ENCODE peak calls at places on chromosomes 13 and 19, in nine cellular contexts. One of them, this sample, is unnamed.
A peak's percentile ranks its signal among the peaks of the same experiment; 100 is the strongest.

GRCh38 chr19:56507446-56508281 is at the start of gene ZNF471:
- DNase-seq in amygdala: peak; percentile 95
- DNase-seq in A172: peak; percentile 96
- DNase-seq in dorsolateral prefrontal cortex: peak; percentile 99
- DNase-seq in HT1080: no peak
- DNase-seq in nucleus accumbens: peak; percentile 98
- DNase-seq in esophagus squamous epithelium: peak; percentile 66
- DNase-seq in AG09309: peak; percentile 93
- DNase-seq in amniotic stem cell: peak; percentile 97
- DNase-seq in this sample: peak; percentile 99

GRCh38 chr19:38658462-38659306 is 11.2 kb downstream of the ACTN4 start:
- DNase-seq in amygdala: no peak
- DNase-seq in A172: peak; percentile 99
- DNase-seq in dorsolateral prefrontal cortex: no peak
- DNase-seq in HT1080: peak; percentile 98
- DNase-seq in nucleus accumbens: no peak
- DNase-seq in esophagus squamous epithelium: no peak
- DNase-seq in AG09309: peak; percentile 99
- DNase-seq in amniotic stem cell: peak; percentile 84
- DNase-seq in this sample: no peak

GRCh38 chr13:25988655-25989054 is 63.2 kb downstream of the SHISA2 start:
- DNase-seq in amygdala: no peak
- DNase-seq in A172: no peak
- DNase-seq in dorsolateral prefrontal cortex: no peak
- DNase-seq in HT1080: no peak
- DNase-seq in nucleus accumbens: no peak
- DNase-seq in esophagus squamous epithelium: no peak
- DNase-seq in AG09309: no peak
- DNase-seq in amniotic stem cell: peak; percentile 21
- DNase-seq in this sample: no peak

GRCh38 chr19:48813123-48813911 is 2.5 kb upstream of the BCAT2 start:
- DNase-seq in amygdala: no peak
- DNase-seq in A172: no peak
- DNase-seq in dorsolateral prefrontal cortex: no peak
- DNase-seq in HT1080: no peak
- DNase-seq in nucleus accumbens: no peak
- DNase-seq in esophagus squamous epithelium: no peak
- DNase-seq in AG09309: no peak
- DNase-seq in amniotic stem cell: no peak
- DNase-seq in this sample: no peak

GRCh38 chr19:35154535-35155406 is at the start of gene FXYD5:
- DNase-seq in amygdala: no peak
- DNase-seq in A172: peak; percentile 72
- DNase-seq in dorsolateral prefrontal cortex: no peak
- DNase-seq in HT1080: peak; percentile 77
- DNase-seq in nucleus accumbens: no peak
- DNase-seq in esophagus squamous epithelium: no peak
- DNase-seq in AG09309: peak; percentile 49
- DNase-seq in amniotic stem cell: peak; percentile 72
- DNase-seq in this sample: no peak

GRCh38 chr19:14149509-14149994 is 13.2 kb upstream of the ASF1B start:
- DNase-seq in amygdala: peak; percentile 17
- DNase-seq in A172: no peak
- DNase-seq in dorsolateral prefrontal cortex: peak; percentile 64
- DNase-seq in HT1080: no peak
- DNase-seq in nucleus accumbens: peak; percentile 44
- DNase-seq in esophagus squamous epithelium: no peak
- DNase-seq in AG09309: no peak
- DNase-seq in amniotic stem cell: no peak
- DNase-seq in this sample: peak; percentile 69

GRCh38 chr13:76387561-76387960 is 498.6 kb downstream of the KCTD12 start:
- DNase-seq in amygdala: no peak
- DNase-seq in A172: no peak
- DNase-seq in dorsolateral prefrontal cortex: no peak
- DNase-seq in HT1080: no peak
- DNase-seq in nucleus accumbens: no peak
- DNase-seq in esophagus squamous epithelium: no peak
- DNase-seq in AG09309: no peak
- DNase-seq in amniotic stem cell: no peak
- DNase-seq in this sample: no peak

GRCh38 chr13:48320396-48320790 is 16.8 kb downstream of the RB1 start:
- DNase-seq in amygdala: no peak
- DNase-seq in A172: no peak
- DNase-seq in dorsolateral prefrontal cortex: no peak
- DNase-seq in HT1080: no peak
- DNase-seq in nucleus accumbens: no peak
- DNase-seq in esophagus squamous epithelium: no peak
- DNase-seq in AG09309: no peak
- DNase-seq in amniotic stem cell: no peak
- DNase-seq in this sample: no peak

GRCh38 chr19:31459430-31459829 is 110.2 kb upstream of the TSHZ3 start:
- DNase-seq in amygdala: no peak
- DNase-seq in A172: no peak
- DNase-seq in dorsolateral prefrontal cortex: no peak
- DNase-seq in HT1080: no peak
- DNase-seq in nucleus accumbens: no peak
- DNase-seq in esophagus squamous epithelium: no peak
- DNase-seq in AG09309: no peak
- DNase-seq in amniotic stem cell: no peak
- DNase-seq in this sample: no peak

GRCh38 chr13:40615619-40616018 is 50.8 kb downstream of the FOXO1 start:
- DNase-seq in amygdala: no peak
- DNase-seq in A172: no peak
- DNase-seq in dorsolateral prefrontal cortex: no peak
- DNase-seq in HT1080: no peak
- DNase-seq in nucleus accumbens: no peak
- DNase-seq in esophagus squamous epithelium: no peak
- DNase-seq in AG09309: no peak
- DNase-seq in amniotic stem cell: no peak
- DNase-seq in this sample: no peak

GRCh38 chr19:3508771-3509535 is 2.8 kb downstream of the FZR1 start:
- DNase-seq in amygdala: no peak
- DNase-seq in A172: peak; percentile 42
- DNase-seq in dorsolateral prefrontal cortex: no peak
- DNase-seq in HT1080: peak; percentile 24
- DNase-seq in nucleus accumbens: no peak
- DNase-seq in esophagus squamous epithelium: no peak
- DNase-seq in AG09309: no peak
- DNase-seq in amniotic stem cell: no peak
- DNase-seq in this sample: no peak

GRCh38 chr19:38417544-38418506 is 8.2 kb downstream of the RASGRP4 start:
- DNase-seq in amygdala: no peak
- DNase-seq in A172: no peak
- DNase-seq in dorsolateral prefrontal cortex: no peak
- DNase-seq in HT1080: no peak
- DNase-seq in nucleus accumbens: no peak
- DNase-seq in esophagus squamous epithelium: no peak
- DNase-seq in AG09309: no peak
- DNase-seq in amniotic stem cell: no peak
- DNase-seq in this sample: no peak

GRCh38 chr19:28012361-28012760 is 1200.6 kb downstream of the UQCRFS1 start:
- DNase-seq in amygdala: no peak
- DNase-seq in A172: no peak
- DNase-seq in dorsolateral prefrontal cortex: no peak
- DNase-seq in HT1080: no peak
- DNase-seq in nucleus accumbens: no peak
- DNase-seq in esophagus squamous epithelium: no peak
- DNase-seq in AG09309: no peak
- DNase-seq in amniotic stem cell: no peak
- DNase-seq in this sample: no peak

GRCh38 chr13:97344250-97345175 is 89.5 kb upstream of the RAP2A start:
- DNase-seq in amygdala: no peak
- DNase-seq in A172: peak; percentile 51
- DNase-seq in dorsolateral prefrontal cortex: peak; percentile 84
- DNase-seq in HT1080: peak; percentile 48
- DNase-seq in nucleus accumbens: peak; percentile 18
- DNase-seq in esophagus squamous epithelium: no peak
- DNase-seq in AG09309: no peak
- DNase-seq in amniotic stem cell: peak; percentile 20
- DNase-seq in this sample: peak; percentile 72

GRCh38 chr19:12937243-12938053 is 961 bp upstream of the CALR start:
- DNase-seq in amygdala: no peak
- DNase-seq in A172: peak; percentile 86
- DNase-seq in dorsolateral prefrontal cortex: no peak
- DNase-seq in HT1080: peak; percentile 34
- DNase-seq in nucleus accumbens: no peak
- DNase-seq in esophagus squamous epithelium: no peak
- DNase-seq in AG09309: no peak
- DNase-seq in amniotic stem cell: no peak
- DNase-seq in this sample: no peak